ENCODE peak calls at places on chromosomes 1 and 21, in seven cellular contexts. Z is fibroblast of mammary gland; G is astrocyte of the spinal cord; Q is heart right ventricle; N is SJSA1; W is spleen; J is naive thymus-derived CD4-positive, alpha-beta T cell. H is an unnamed sample.

GRCh38 chr1:19861034-19861433 is 21.2 kb upstream of the OTUD3 start:
- DNase-seq in Z (peak), G (no peak), Q (no peak), N (no peak), W (no peak), J (no peak), H (peak)

GRCh38 chr1:6491480-6491962 is at the start of gene PLEKHG5:
- DNase-seq in Z (peak), G (peak), Q (peak), N (peak), W (no peak), J (no peak), H (peak)

GRCh38 chr1:121519042-121519755 is 334.4 kb downstream of the SRGAP2C start:
- DNase-seq in Z (no peak), G (peak), Q (peak), N (no peak), W (peak), J (peak), H (peak)

GRCh38 chr1:230105754-230106625 is 39.0 kb downstream of the GALNT2 start:
- DNase-seq in Z (peak), G (peak), Q (no peak), N (no peak), W (no peak), J (no peak), H (peak)

GRCh38 chr1:108190001-108190634 is 10.0 kb downstream of the SLC25A24 start:
- DNase-seq in Z (no peak), G (no peak), Q (no peak), N (no peak), W (no peak), J (no peak), H (no peak)

GRCh38 chr21:33198346-33199135 is 31.2 kb upstream of the IFNAR2 start:
- DNase-seq in Z (peak), G (no peak), Q (peak), N (peak), W (no peak), J (no peak), H (peak)

GRCh38 chr1:159879977-159880376 is 17.5 kb upstream of the VSIG8 start:
- DNase-seq in Z (peak), G (peak), Q (no peak), N (no peak), W (no peak), J (no peak), H (peak)

GRCh38 chr1:78223417-78224215 is 177.8 kb downstream of the GIPC2 start:
- DNase-seq in Z (peak), G (peak), Q (no peak), N (no peak), W (no peak), J (no peak), H (peak)

GRCh38 chr1:220407101-220407683 is 120.7 kb upstream of the MARK1 start:
- DNase-seq in Z (no peak), G (no peak), Q (no peak), N (no peak), W (no peak), J (no peak), H (no peak)

GRCh38 chr1:244792188-244792850 is 43.1 kb upstream of the COX20 start:
- DNase-seq in Z (peak), G (no peak), Q (no peak), N (no peak), W (no peak), J (no peak), H (peak)

GRCh38 chr1:201769966-201770365 is 59.0 kb upstream of the IPO9 start:
- DNase-seq in Z (peak), G (peak), Q (peak), N (no peak), W (no peak), J (no peak), H (peak)

GRCh38 chr1:15749399-15750291 is 7.3 kb downstream of the TMEM82 start:
- DNase-seq in Z (no peak), G (no peak), Q (no peak), N (no peak), W (no peak), J (no peak), H (no peak)

GRCh38 chr1:30085814-30086770 is 637.3 kb downstream of the MATN1 start:
- DNase-seq in Z (peak), G (peak), Q (peak), N (peak), W (no peak), J (no peak), H (peak)

GRCh38 chr1:229431270-229432115 is 2.4 kb downstream of the ACTA1 start:
- DNase-seq in Z (no peak), G (no peak), Q (no peak), N (no peak), W (no peak), J (no peak), H (peak)

GRCh38 chr1:160978510-160978927 is 23.9 kb upstream of the ITLN2 start:
- DNase-seq in Z (no peak), G (no peak), Q (no peak), N (no peak), W (no peak), J (no peak), H (no peak)

GRCh38 chr1:162360237-162360873 is 16.3 kb downstream of the SPATA46 start:
- DNase-seq in Z (no peak), G (no peak), Q (no peak), N (no peak), W (no peak), J (no peak), H (no peak)

GRCh38 chr1:225879521-225880209 is 2.5 kb downstream of the TMEM63A start:
- DNase-seq in Z (no peak), G (no peak), Q (no peak), N (no peak), W (peak), J (peak), H (no peak)

GRCh38 chr1:225876900-225877510 is 5.2 kb downstream of the TMEM63A start:
- DNase-seq in Z (no peak), G (no peak), Q (no peak), N (no peak), W (peak), J (no peak), H (no peak)

GRCh38 chr1:225880210-225880584 is 2.0 kb downstream of the TMEM63A start:
- DNase-seq in Z (no peak), G (no peak), Q (no peak), N (no peak), W (peak), J (no peak), H (peak)

GRCh38 chr1:225877570-225877969 is 4.6 kb downstream of the TMEM63A start:
- DNase-seq in Z (peak), G (peak), Q (peak), N (peak), W (peak), J (no peak), H (peak)

DNA sequence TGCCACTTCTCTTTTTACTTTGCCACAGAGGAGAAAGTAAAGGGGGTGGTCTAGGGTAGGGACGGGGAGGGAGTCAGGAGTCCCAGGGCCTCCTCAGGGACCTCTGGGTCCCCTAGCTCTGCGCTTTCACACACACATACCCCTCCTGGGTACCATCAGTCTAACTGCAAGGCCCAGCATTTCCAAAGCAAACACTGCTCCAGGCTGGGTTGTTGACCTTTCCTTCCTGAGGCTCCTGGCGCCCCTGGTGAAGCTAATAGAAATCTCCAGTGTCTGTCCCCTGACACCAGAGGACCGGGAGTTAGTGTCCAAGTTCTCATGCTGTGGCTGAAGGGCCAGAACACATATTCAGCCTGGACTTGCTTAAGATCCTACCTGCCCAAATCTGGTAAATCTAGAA is 3.9 kb downstream of the TMEM63A start:
- DNase-seq in Z (no peak), G (no peak), Q (no peak), N (no peak), W (peak), J (no peak), H (no peak)
- H3K4me3 ChIP-seq in Z (no peak), G (no peak), Q (no peak), N (no peak), W (no peak), J (peak), H (no peak)

DNA sequence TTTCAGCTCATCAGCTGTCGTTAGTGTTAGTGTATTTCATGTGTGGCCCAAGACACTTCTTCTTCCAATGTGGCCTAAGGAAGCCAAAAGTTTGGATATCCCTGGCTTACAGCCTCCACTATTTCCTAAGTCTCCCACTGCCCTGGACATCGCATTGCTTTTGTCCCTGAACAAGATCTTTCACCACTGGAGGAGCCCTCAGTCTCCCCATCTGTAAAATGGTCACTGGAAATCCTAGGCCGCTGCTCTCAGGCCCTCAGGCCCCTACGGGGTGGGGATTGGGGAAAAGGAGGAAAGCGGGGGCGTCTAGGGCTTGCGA is 341 bp upstream of the LDLRAP1 start:
- DNase-seq in Z (no peak), G (no peak), Q (no peak), N (no peak), W (no peak), J (no peak), H (no peak)
- H3K4me3 ChIP-seq in Z (peak), G (peak), Q (peak), N (peak), W (peak), J (peak), H (peak)

GRCh38 chr1:119675349-119676343 is 27.6 kb upstream of the ZNF697 start:
- DNase-seq in Z (peak), G (peak), Q (peak), N (peak), W (no peak), J (peak), H (peak)
- H3K4me3 ChIP-seq in Z (peak), G (peak), Q (peak), N (peak), W (peak), J (peak), H (peak)

DNA sequence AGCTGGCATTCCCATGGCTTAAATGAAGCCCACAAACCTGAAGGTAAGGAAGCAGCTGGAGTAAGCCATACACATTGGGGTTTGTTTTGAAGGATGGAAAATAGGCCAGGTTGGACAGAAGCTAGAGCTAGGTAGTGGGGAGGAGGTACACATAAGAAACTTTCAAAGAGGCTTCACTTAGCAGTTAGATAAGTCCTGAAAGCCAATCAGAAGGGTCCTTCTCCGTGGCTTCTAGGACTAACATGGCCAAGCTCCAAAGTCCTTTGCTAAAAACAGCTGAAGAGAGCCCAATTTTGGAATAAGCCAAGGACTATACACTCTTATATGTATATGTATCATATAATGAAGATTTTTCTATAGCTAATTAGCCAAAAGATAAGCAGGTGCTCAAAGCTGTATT is 1.8 kb downstream of the EYA3 start:
- DNase-seq in Z (no peak), G (no peak), Q (no peak), N (no peak), W (no peak), J (no peak), H (no peak)
- H3K4me3 ChIP-seq in Z (no peak), G (no peak), Q (no peak), N (no peak), W (peak), J (no peak), H (no peak)

GRCh38 chr1:115668579-115668978 is 26.8 kb downstream of the VANGL1 start:
- DNase-seq in Z (peak), G (peak), Q (no peak), N (no peak), W (no peak), J (no peak), H (peak)
- H3K4me3 ChIP-seq in Z (no peak), G (no peak), Q (no peak), N (no peak), W (no peak), J (no peak), H (no peak)

GRCh38 chr1:66351913-66352312 is 182.0 kb upstream of the SGIP1 start:
- DNase-seq in Z (no peak), G (no peak), Q (no peak), N (no peak), W (no peak), J (peak), H (no peak)
- H3K4me3 ChIP-seq in Z (no peak), G (no peak), Q (no peak), N (no peak), W (peak), J (peak), H (no peak)

GRCh38 chr21:15728046-15728445 is 1.7 kb upstream of the USP25 start:
- DNase-seq in Z (no peak), G (no peak), Q (no peak), N (no peak), W (no peak), J (no peak), H (no peak)
- H3K4me3 ChIP-seq in Z (no peak), G (no peak), Q (no peak), N (no peak), W (no peak), J (no peak), H (no peak)